ENCODE peak calls at places on chromosomes 2 and 18, in nine cellular contexts. X, J, A, E, T, O, N, K and S are unnamed samples.

GRCh38 chr2:128421286-128421685 is 102.6 kb upstream of the HS6ST1 start:
- DNase-seq in X (no peak), E (no peak), T (no peak), A (no peak), J (peak; percentile 42), N (no peak), K (no peak), O (peak; percentile 16), S (no peak)

GRCh38 chr18:80185545-80185944 is 61.8 kb downstream of the PARD6G start:
- DNase-seq in O (no peak), E (no peak), K (no peak), X (no peak), A (no peak), T (no peak), N (no peak), J (no peak), S (no peak)

GRCh38 chr2:58708565-58708964 is 467.4 kb upstream of the FANCL start:
- DNase-seq in N (no peak), E (no peak), O (no peak), A (no peak), J (no peak), X (no peak), T (no peak), K (no peak), S (no peak)

GRCh38 chr2:195535911-195536522 is 121.0 kb upstream of the SLC39A10 start:
- DNase-seq in O (no peak), E (no peak), A (peak; percentile 78), T (no peak), K (no peak), N (no peak), X (no peak), J (peak; percentile 78), S (peak; percentile 67)

GRCh38 chr2:8633735-8634313 is 48.0 kb upstream of the ID2 start:
- DNase-seq in N (peak; percentile 99), E (peak; percentile 97), K (no peak), A (peak; percentile 38), X (peak; percentile 94), O (no peak), T (no peak), J (no peak), S (no peak)

GRCh38 chr2:38723173-38723572 is 28.0 kb downstream of the SRSF7 start:
- DNase-seq in J (no peak), N (no peak), E (no peak), X (no peak), T (no peak), O (no peak), K (no peak), A (no peak), S (no peak)

GRCh38 chr2:12498703-12499102 is 218.0 kb upstream of the TRIB2 start:
- DNase-seq in X (peak; percentile 71), E (peak; percentile 59), N (peak; percentile 55), T (no peak), A (no peak), K (no peak), O (no peak), J (no peak), S (no peak)

GRCh38 chr2:187003038-187003543 is 154.1 kb upstream of the ZSWIM2 start:
- DNase-seq in N (no peak), T (no peak), J (no peak), A (no peak), K (no peak), E (peak; percentile 12), X (no peak), O (no peak), S (no peak)

GRCh38 chr2:63613391-63613901 is 24.7 kb downstream of the MDH1 start:
- DNase-seq in N (peak; percentile 66), K (no peak), E (peak; percentile 67), X (peak; percentile 2), T (no peak), A (no peak), O (no peak), J (no peak), S (no peak)
- H3K27ac ChIP-seq in N (peak overlapping the region; percentile 100), K (peak overlapping the region; percentile 67), E (no peak overlapping the region), X (no peak overlapping the region), T (no peak overlapping the region), A (no peak overlapping the region), O (peak overlapping the region; percentile 100), J (no peak overlapping the region), S (no peak overlapping the region)

DNA sequence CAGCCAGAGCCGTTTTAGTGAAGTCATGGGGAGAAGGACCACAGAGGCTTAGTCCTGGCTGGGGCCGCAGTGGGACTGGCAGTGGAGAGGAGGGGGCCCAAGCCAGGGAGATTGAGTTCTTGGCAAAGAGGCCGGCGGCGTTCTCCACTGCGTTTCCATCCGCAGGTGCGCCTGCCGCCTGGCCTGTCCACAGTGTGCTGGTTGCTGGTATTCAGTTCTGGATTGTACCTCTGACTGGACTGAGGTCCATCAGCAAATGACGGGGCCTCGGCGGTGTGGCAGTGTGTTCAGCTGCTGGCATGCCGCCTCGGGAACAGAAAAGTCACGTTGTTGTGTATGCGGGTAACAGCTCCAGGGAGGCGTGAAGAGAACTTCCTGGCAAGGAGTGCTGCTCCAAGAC is 36.8 kb downstream of the LRRFIP1 start:
- DNase-seq in X (no peak), O (no peak), E (no peak), T (no peak), A (no peak), K (no peak), N (no peak), J (no peak), S (no peak)
- H3K27ac ChIP-seq in X (no peak overlapping the region), O (no peak overlapping the region), E (no peak overlapping the region), T (no peak overlapping the region), A (no peak overlapping the region), K (no peak overlapping the region), N (no peak overlapping the region), J (no peak overlapping the region), S (no peak overlapping the region)

GRCh38 chr2:101124684-101125366 is 26.4 kb downstream of the TBC1D8 start:
- DNase-seq in T (peak; percentile 78), J (no peak), X (peak; percentile 83), E (peak; percentile 73), K (no peak), A (peak; percentile 54), O (no peak), N (peak; percentile 99), S (no peak)

GRCh38 chr2:101124061-101124460 is 27.1 kb downstream of the TBC1D8 start:
- DNase-seq in O (no peak), E (no peak), K (no peak), X (peak; percentile 70), N (peak; percentile 79), A (no peak), J (no peak), T (no peak), S (no peak)

GRCh38 chr2:101119431-101119830 is 31.8 kb downstream of the TBC1D8 start:
- DNase-seq in N (no peak), K (no peak), A (peak; percentile 71), X (peak; percentile 77), O (no peak), E (peak; percentile 9), J (no peak), T (peak; percentile 53), S (no peak)

GRCh38 chr2:101120124-101120996 is 30.8 kb downstream of the TBC1D8 start:
- DNase-seq in O (no peak), J (no peak), E (peak; percentile 31), N (peak; percentile 51), A (peak; percentile 83), K (no peak), T (peak; percentile 95), X (peak; percentile 84), S (no peak)

DNA sequence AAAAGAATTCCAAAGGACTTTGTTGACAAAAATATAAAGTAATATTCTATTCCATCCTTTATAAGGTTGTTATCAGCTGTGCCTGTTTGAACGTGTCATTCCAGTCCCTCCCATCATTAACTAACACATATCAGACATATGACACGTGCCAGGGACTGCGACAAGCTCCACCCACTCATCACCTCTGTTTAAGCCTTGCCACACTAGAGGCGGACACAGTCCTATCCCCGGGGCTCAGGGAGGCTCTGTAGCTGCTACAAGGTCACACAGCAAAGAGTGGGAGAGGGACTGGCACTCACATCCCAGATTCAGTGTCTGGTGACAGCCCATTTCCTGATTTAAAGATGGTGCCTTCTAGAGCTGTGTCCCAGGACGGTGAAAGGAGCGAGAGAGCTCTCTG is 30.0 kb downstream of the TBC1D8 start:
- DNase-seq in A (no peak), N (no peak), J (no peak), X (no peak), T (peak; percentile 65), K (no peak), E (no peak), O (no peak), S (no peak)
- H3K27ac ChIP-seq in A (peak overlapping the region; percentile 74), N (peak overlapping the region; percentile 49), J (no peak overlapping the region), X (no peak overlapping the region), T (peak overlapping the region; percentile 53), K (no peak overlapping the region), E (no peak overlapping the region), O (no peak overlapping the region), S (no peak overlapping the region)

GRCh38 chr2:232872826-232873225 is 2.8 kb downstream of the SNORC start:
- DNase-seq in N (no peak), J (no peak), E (no peak), O (no peak), K (no peak), X (no peak), T (no peak), A (no peak), S (no peak)
- H3K27ac ChIP-seq in N (peak overlapping the region; percentile 99), J (no peak overlapping the region), E (no peak overlapping the region), O (no peak overlapping the region), K (no peak overlapping the region), X (no peak overlapping the region), T (no peak overlapping the region), A (no peak overlapping the region), S (no peak overlapping the region)